ENCODE peak calls at places on chromosome 11, in seven cellular contexts. N is central memory CD8-positive, alpha-beta T cell; S is ELR; H is dermis blood vessel endothelial cell; J is LoVo; A is naive thymus-derived CD4-positive, alpha-beta T cell; L is left lung. R is an unnamed sample.

GRCh38 chr11:10770626-10771254 is 19.7 kb downstream of the CTR9 start:
- DNase-seq in N (no peak), S (peak; percentile 69), H (peak; percentile 78), J (peak; percentile 27), A (no peak), L (no peak), R (peak; percentile 59)

GRCh38 chr11:63505857-63506528 is at the start of gene LGALS12:
- DNase-seq in N (no peak), S (no peak), H (no peak), J (no peak), A (no peak), L (peak; percentile 44), R (peak; percentile 45)

GRCh38 chr11:119350302-119350701 is 3.8 kb upstream of the MFRP start:
- DNase-seq in N (no peak), S (no peak), H (no peak), J (no peak), A (no peak), L (no peak), R (no peak)

GRCh38 chr11:69157156-69157821 is 1.6 kb downstream of the SMIM38 start:
- DNase-seq in N (no peak), S (peak; percentile 51), H (peak; percentile 42), J (no peak), A (no peak), L (no peak), R (peak; percentile 44)

GRCh38 chr11:75345455-75346224 is 5.8 kb downstream of the ARRB1 start:
- DNase-seq in N (no peak), S (no peak), H (no peak), J (no peak), A (no peak), L (no peak), R (no peak)

GRCh38 chr11:71268706-71269321 is 16.4 kb upstream of the SHANK2 start:
- DNase-seq in N (no peak), S (no peak), H (no peak), J (no peak), A (no peak), L (no peak), R (no peak)

GRCh38 chr11:70760416-70761020 is 362.2 kb downstream of the CTTN start:
- DNase-seq in N (no peak), S (no peak), H (no peak), J (peak; percentile 6), A (no peak), L (no peak), R (no peak)

GRCh38 chr11:13215157-13215556 is 62.4 kb upstream of the BMAL1 start:
- DNase-seq in N (no peak), S (peak; percentile 90), H (no peak), J (no peak), A (no peak), L (no peak), R (peak; percentile 48)

GRCh38 chr11:46296520-46297448 is 19.3 kb downstream of the CREB3L1 start:
- DNase-seq in N (no peak), S (peak; percentile 94), H (peak; percentile 82), J (no peak), A (no peak), L (peak; percentile 58), R (peak; percentile 97)

GRCh38 chr11:57745206-57745605 is 3.9 kb downstream of the SELENOH start:
- DNase-seq in N (no peak), S (no peak), H (no peak), J (no peak), A (no peak), L (no peak), R (no peak)

GRCh38 chr11:132653237-132653636 is 879.1 kb downstream of the OPCML start:
- DNase-seq in N (no peak), S (no peak), H (no peak), J (no peak), A (no peak), L (no peak), R (no peak)

GRCh38 chr11:3221408-3222002 is 2.9 kb upstream of the MRGPRG start:
- DNase-seq in N (no peak), S (no peak), H (no peak), J (no peak), A (no peak), L (no peak), R (peak; percentile 23)

GRCh38 chr11:76566811-76567210 is 103.7 kb downstream of the LRRC32 start:
- DNase-seq in N (no peak), S (no peak), H (no peak), J (no peak), A (no peak), L (no peak), R (no peak)

GRCh38 chr11:70703141-70704052 is 305.1 kb downstream of the CTTN start:
- DNase-seq in N (no peak), S (no peak), H (no peak), J (no peak), A (no peak), L (no peak), R (no peak)

GRCh38 chr11:88420165-88420781 is 82.7 kb upstream of the CTSC start:
- DNase-seq in N (no peak), S (peak; percentile 71), H (no peak), J (no peak), A (no peak), L (no peak), R (peak; percentile 90)

GRCh38 chr11:1878134-1879031 is 13.3 kb downstream of the PRR33 start:
- DNase-seq in N (no peak), S (no peak), H (no peak), J (no peak), A (no peak), L (no peak), R (no peak)

GRCh38 chr11:1391165-1392010 is 1.7 kb downstream of the BRSK2 start:
- DNase-seq in N (no peak), S (no peak), H (no peak), J (no peak), A (no peak), L (no peak), R (no peak)

GRCh38 chr11:10666976-10667892 is 26.3 kb downstream of the IRAG1 start:
- DNase-seq in N (no peak), S (peak; percentile 22), H (no peak), J (peak; percentile 47), A (no peak), L (no peak), R (peak; percentile 63)

GRCh38 chr11:612201-612960 is 3.4 kb downstream of the IRF7 start:
- DNase-seq in N (no peak), S (peak; percentile 56), H (peak; percentile 45), J (no peak), A (no peak), L (no peak), R (no peak)